ENCODE peak calls at places on chromosomes 13 and 19, in four cellular contexts. W, S, J and A are unnamed samples.

GRCh38 chr13:113647351-113648217 is 10.4 kb downstream of the ATP4B start:
- DNase-seq in S (no peak), W (peak), J (peak), A (no peak)

GRCh38 chr19:48859711-48860572 is 8.5 kb downstream of the PLEKHA4 start:
- DNase-seq in S (no peak), W (peak), J (no peak), A (no peak)

GRCh38 chr13:75365724-75366173 is 116.2 kb downstream of the TBC1D4 start:
- DNase-seq in J (peak), S (peak), W (no peak), A (peak)

GRCh38 chr13:102699419-102699961 is 4.6 kb upstream of the METTL21C start:
- DNase-seq in J (no peak), S (no peak), W (no peak), A (no peak)

GRCh38 chr13:79340490-79340889 is 65.6 kb downstream of the RBM26 start:
- DNase-seq in S (no peak), J (no peak), W (no peak), A (no peak)

GRCh38 chr13:50574731-50575130 is 268.8 kb downstream of the DLEU7 start:
- DNase-seq in W (no peak), J (no peak), S (no peak), A (no peak)

GRCh38 chr13:37109080-37109678 is 3.7 kb upstream of the CSNK1A1L start:
- DNase-seq in W (no peak), J (no peak), S (no peak), A (no peak)

GRCh38 chr19:43439183-43440063 is 24.7 kb downstream of the TEX101 start:
- DNase-seq in J (no peak), S (no peak), W (no peak), A (no peak)

GRCh38 chr19:18097217-18097992 is at the start of gene MAST3:
- DNase-seq in W (peak), J (no peak), S (no peak), A (peak)

GRCh38 chr13:45510671-45511070 is 45.9 kb downstream of the COG3 start:
- DNase-seq in J (no peak), S (no peak), W (no peak), A (no peak)

GRCh38 chr19:56162258-56162657 is 13.6 kb upstream of the GALP start:
- DNase-seq in W (no peak), J (no peak), S (no peak), A (no peak)

GRCh38 chr13:32259116-32259515 is 56.0 kb downstream of the ZAR1L start:
- DNase-seq in J (no peak), W (no peak), S (no peak), A (no peak)

GRCh38 chr19:34428549-34429285 is 536 bp downstream of the UBA2 start:
- DNase-seq in J (peak), W (no peak), S (no peak), A (no peak)

GRCh38 chr19:19749332-19750130 is 16.6 kb upstream of the ZNF14 start:
- DNase-seq in J (no peak), S (no peak), W (no peak), A (no peak)

GRCh38 chr19:6233051-6233826 is 46.5 kb downstream of the MLLT1 start:
- DNase-seq in J (no peak), S (no peak), W (no peak), A (no peak)

GRCh38 chr19:44620667-44621066 is 7.3 kb downstream of the IGSF23 start:
- DNase-seq in S (no peak), W (no peak), J (no peak), A (no peak)

GRCh38 chr19:6278740-6279619 is 795 bp downstream of the MLLT1 start:
- DNase-seq in J (no peak), W (no peak), S (no peak), A (no peak)

GRCh38 chr13:23771966-23772365 is 117.2 kb downstream of the MIPEP start:
- DNase-seq in J (no peak), S (no peak), W (no peak), A (no peak)

GRCh38 chr13:103671547-103671946 is 605.3 kb upstream of the SLC10A2 start:
- DNase-seq in S (peak), J (no peak), W (no peak), A (no peak)

GRCh38 chr13:107373551-107373950 is 805.6 kb upstream of the ARGLU1 start:
- DNase-seq in J (peak), W (no peak), S (no peak), A (no peak)

GRCh38 chr19:1383014-1383310 is 745 bp upstream of the NDUFS7 start:
- DNase-seq in W (no peak), S (no peak), J (no peak), A (no peak)

GRCh38 chr19:49862411-49863253 is 4.7 kb downstream of the PNKP start:
- DNase-seq in W (peak), S (no peak), J (no peak), A (no peak)

GRCh38 chr19:18340990-18341868 is 831 bp downstream of the PGPEP1 start:
- DNase-seq in W (peak), S (no peak), J (no peak), A (no peak)

GRCh38 chr19:19652482-19653295 is 9.2 kb upstream of the GMIP start:
- DNase-seq in S (no peak), J (no peak), W (no peak), A (no peak)

GRCh38 chr13:80276371-80277289 is 64.3 kb downstream of the SPRY2 start:
- DNase-seq in J (no peak), W (peak), S (no peak), A (no peak)

GRCh38 chr13:49972709-49973108 is 24.1 kb upstream of the TRIM13 start:
- DNase-seq in W (no peak), J (no peak), S (no peak), A (no peak)

GRCh38 chr19:51501594-51502263 is at the start of gene SIGLEC12:
- DNase-seq in S (no peak), W (no peak), J (no peak), A (no peak)

GRCh38 chr19:3284759-3285646 is 60.5 kb downstream of the CELF5 start:
- DNase-seq in W (peak), J (no peak), S (no peak), A (no peak)

GRCh38 chr19:17389957-17390664 is 3.9 kb downstream of the CCDC194 start:
- DNase-seq in S (no peak), W (no peak), J (no peak), A (no peak)

GRCh38 chr19:4077800-4078683 is 11.3 kb upstream of the ZBTB7A start:
- DNase-seq in W (peak), J (no peak), S (no peak), A (no peak)

GRCh38 chr19:16235811-16236710 is 38.4 kb downstream of the AP1M1 start:
- DNase-seq in J (no peak), S (no peak), W (no peak), A (no peak)

GRCh38 chr19:32869369-32870153 is at the start of gene SLC7A9:
- DNase-seq in J (no peak), S (no peak), W (no peak), A (no peak)

GRCh38 chr19:47021536-47022139 is 2.0 kb downstream of the NPAS1 start:
- DNase-seq in J (no peak), W (peak), S (no peak), A (no peak)

GRCh38 chr19:33671211-33671610 is 49.5 kb downstream of the CHST8 start:
- DNase-seq in J (no peak), W (no peak), S (no peak), A (no peak)

GRCh38 chr13:46210362-46211083 is 1.2 kb upstream of the LRRC63 start:
- DNase-seq in W (no peak), S (no peak), J (no peak), A (no peak)

GRCh38 chr13:65292488-65292901 is 1937.6 kb downstream of the PCDH9 start:
- DNase-seq in J (peak), S (no peak), W (no peak), A (peak)

GRCh38 chr13:19632915-19633339 is 532 bp upstream of the MPHOSPH8 start:
- DNase-seq in W (no peak), S (no peak), J (no peak), A (peak)

GRCh38 chr19:50481351-50482149 is 4.9 kb upstream of the GARIN5A start:
- DNase-seq in W (no peak), S (no peak), J (no peak), A (no peak)